ENCODE peak calls at places on chromosome 17, in nine cellular contexts. One of them, this sample, is unnamed.

GRCh38 chr17:45677770-45678169 is 106.3 kb upstream of the CRHR1 start:
- DNase-seq in LoVo: no peak
- DNase-seq in astrocyte of the hippocampus: no peak
- DNase-seq in EL: peak
- DNase-seq in NCI-H774: no peak
- DNase-seq in CD4-positive, alpha-beta T cell: no peak
- DNase-seq in OCI-LY7: no peak
- DNase-seq in left colon: no peak
- DNase-seq in activated T-helper 1 cell treated with anti-CD3 and anti-CD28 coated beads, Interleukin-2, amount 50 U/mL, for 16 hours: no peak
- DNase-seq in this sample: no peak

GRCh38 chr17:77163521-77164280 is 22.9 kb downstream of the SEC14L1 start:
- DNase-seq in LoVo: no peak
- DNase-seq in astrocyte of the hippocampus: no peak
- DNase-seq in EL: no peak
- DNase-seq in NCI-H774: no peak
- DNase-seq in CD4-positive, alpha-beta T cell: no peak
- DNase-seq in OCI-LY7: no peak
- DNase-seq in left colon: no peak
- DNase-seq in activated T-helper 1 cell treated with anti-CD3 and anti-CD28 coated beads, Interleukin-2, amount 50 U/mL, for 16 hours: no peak
- DNase-seq in this sample: no peak

GRCh38 chr17:58313815-58314705 is 14.5 kb downstream of the TSPOAP1 start:
- DNase-seq in LoVo: no peak
- DNase-seq in astrocyte of the hippocampus: no peak
- DNase-seq in EL: no peak
- DNase-seq in NCI-H774: no peak
- DNase-seq in CD4-positive, alpha-beta T cell: no peak
- DNase-seq in OCI-LY7: no peak
- DNase-seq in left colon: no peak
- DNase-seq in activated T-helper 1 cell treated with anti-CD3 and anti-CD28 coated beads, Interleukin-2, amount 50 U/mL, for 16 hours: no peak
- DNase-seq in this sample: no peak

GRCh38 chr17:32475258-32475657 is 11.5 kb upstream of the CDK5R1 start:
- DNase-seq in LoVo: no peak
- DNase-seq in astrocyte of the hippocampus: no peak
- DNase-seq in EL: no peak
- DNase-seq in NCI-H774: no peak
- DNase-seq in CD4-positive, alpha-beta T cell: no peak
- DNase-seq in OCI-LY7: no peak
- DNase-seq in left colon: no peak
- DNase-seq in activated T-helper 1 cell treated with anti-CD3 and anti-CD28 coated beads, Interleukin-2, amount 50 U/mL, for 16 hours: no peak
- DNase-seq in this sample: no peak

GRCh38 chr17:560379-560935 is 154.2 kb downstream of the VPS53 start:
- DNase-seq in LoVo: no peak
- DNase-seq in astrocyte of the hippocampus: no peak
- DNase-seq in EL: peak
- DNase-seq in NCI-H774: no peak
- DNase-seq in CD4-positive, alpha-beta T cell: no peak
- DNase-seq in OCI-LY7: no peak
- DNase-seq in left colon: no peak
- DNase-seq in activated T-helper 1 cell treated with anti-CD3 and anti-CD28 coated beads, Interleukin-2, amount 50 U/mL, for 16 hours: no peak
- DNase-seq in this sample: no peak

GRCh38 chr17:59001158-59001814 is 105.4 kb downstream of the TRIM37 start:
- DNase-seq in LoVo: no peak
- DNase-seq in astrocyte of the hippocampus: peak
- DNase-seq in EL: peak
- DNase-seq in NCI-H774: no peak
- DNase-seq in CD4-positive, alpha-beta T cell: peak
- DNase-seq in OCI-LY7: peak
- DNase-seq in left colon: peak
- DNase-seq in activated T-helper 1 cell treated with anti-CD3 and anti-CD28 coated beads, Interleukin-2, amount 50 U/mL, for 16 hours: peak
- DNase-seq in this sample: peak

GRCh38 chr17:26963163-26963503 is 330.8 kb upstream of the WSB1 start:
- DNase-seq in LoVo: no peak
- DNase-seq in astrocyte of the hippocampus: no peak
- DNase-seq in EL: no peak
- DNase-seq in NCI-H774: no peak
- DNase-seq in CD4-positive, alpha-beta T cell: no peak
- DNase-seq in OCI-LY7: no peak
- DNase-seq in left colon: no peak
- DNase-seq in activated T-helper 1 cell treated with anti-CD3 and anti-CD28 coated beads, Interleukin-2, amount 50 U/mL, for 16 hours: no peak
- DNase-seq in this sample: no peak

GRCh38 chr17:30238003-30238344 is 2.5 kb upstream of the SLC6A4 start:
- DNase-seq in LoVo: no peak
- DNase-seq in astrocyte of the hippocampus: no peak
- DNase-seq in EL: no peak
- DNase-seq in NCI-H774: no peak
- DNase-seq in CD4-positive, alpha-beta T cell: no peak
- DNase-seq in OCI-LY7: no peak
- DNase-seq in left colon: no peak
- DNase-seq in activated T-helper 1 cell treated with anti-CD3 and anti-CD28 coated beads, Interleukin-2, amount 50 U/mL, for 16 hours: no peak
- DNase-seq in this sample: no peak

GRCh38 chr17:57892820-57893595 is 43.2 kb upstream of the MRPS23 start:
- DNase-seq in LoVo: peak
- DNase-seq in astrocyte of the hippocampus: peak
- DNase-seq in EL: peak
- DNase-seq in NCI-H774: peak
- DNase-seq in CD4-positive, alpha-beta T cell: no peak
- DNase-seq in OCI-LY7: no peak
- DNase-seq in left colon: peak
- DNase-seq in activated T-helper 1 cell treated with anti-CD3 and anti-CD28 coated beads, Interleukin-2, amount 50 U/mL, for 16 hours: no peak
- DNase-seq in this sample: peak

GRCh38 chr17:6286239-6286638 is 148.7 kb downstream of the AIPL1 start:
- DNase-seq in LoVo: no peak
- DNase-seq in astrocyte of the hippocampus: no peak
- DNase-seq in EL: no peak
- DNase-seq in NCI-H774: no peak
- DNase-seq in CD4-positive, alpha-beta T cell: no peak
- DNase-seq in OCI-LY7: no peak
- DNase-seq in left colon: no peak
- DNase-seq in activated T-helper 1 cell treated with anti-CD3 and anti-CD28 coated beads, Interleukin-2, amount 50 U/mL, for 16 hours: no peak
- DNase-seq in this sample: peak

GRCh38 chr17:68399638-68400403 is 57.5 kb downstream of the WIPI1 start:
- DNase-seq in LoVo: no peak
- DNase-seq in astrocyte of the hippocampus: peak
- DNase-seq in EL: peak
- DNase-seq in NCI-H774: no peak
- DNase-seq in CD4-positive, alpha-beta T cell: peak
- DNase-seq in OCI-LY7: peak
- DNase-seq in left colon: no peak
- DNase-seq in activated T-helper 1 cell treated with anti-CD3 and anti-CD28 coated beads, Interleukin-2, amount 50 U/mL, for 16 hours: no peak
- DNase-seq in this sample: no peak

GRCh38 chr17:49494937-49495841 is at the start of gene NGFR:
- DNase-seq in LoVo: peak
- DNase-seq in astrocyte of the hippocampus: peak
- DNase-seq in EL: peak
- DNase-seq in NCI-H774: peak
- DNase-seq in CD4-positive, alpha-beta T cell: no peak
- DNase-seq in OCI-LY7: peak
- DNase-seq in left colon: peak
- DNase-seq in activated T-helper 1 cell treated with anti-CD3 and anti-CD28 coated beads, Interleukin-2, amount 50 U/mL, for 16 hours: peak
- DNase-seq in this sample: peak

GRCh38 chr17:7816926-7817642 is 16.9 kb upstream of the KDM6B start:
- DNase-seq in LoVo: no peak
- DNase-seq in astrocyte of the hippocampus: no peak
- DNase-seq in EL: no peak
- DNase-seq in NCI-H774: no peak
- DNase-seq in CD4-positive, alpha-beta T cell: no peak
- DNase-seq in OCI-LY7: no peak
- DNase-seq in left colon: no peak
- DNase-seq in activated T-helper 1 cell treated with anti-CD3 and anti-CD28 coated beads, Interleukin-2, amount 50 U/mL, for 16 hours: no peak
- DNase-seq in this sample: no peak

GRCh38 chr17:12365805-12366204 is 299.9 kb upstream of the MYOCD start:
- DNase-seq in LoVo: no peak
- DNase-seq in astrocyte of the hippocampus: no peak
- DNase-seq in EL: no peak
- DNase-seq in NCI-H774: no peak
- DNase-seq in CD4-positive, alpha-beta T cell: no peak
- DNase-seq in OCI-LY7: no peak
- DNase-seq in left colon: no peak
- DNase-seq in activated T-helper 1 cell treated with anti-CD3 and anti-CD28 coated beads, Interleukin-2, amount 50 U/mL, for 16 hours: no peak
- DNase-seq in this sample: no peak

GRCh38 chr17:28221751-28222414 is 97.1 kb upstream of the TMEM97 start:
- DNase-seq in LoVo: no peak
- DNase-seq in astrocyte of the hippocampus: no peak
- DNase-seq in EL: peak
- DNase-seq in NCI-H774: no peak
- DNase-seq in CD4-positive, alpha-beta T cell: no peak
- DNase-seq in OCI-LY7: no peak
- DNase-seq in left colon: no peak
- DNase-seq in activated T-helper 1 cell treated with anti-CD3 and anti-CD28 coated beads, Interleukin-2, amount 50 U/mL, for 16 hours: no peak
- DNase-seq in this sample: no peak